ENCODE peak calls at places on chromosome 21, in six cellular contexts. J is osteocyte, I is mammary epithelial cell, D is RPMI7951, Z is DMS153, F is NCI-H2081. G is an unnamed sample.

GRCh38 chr21:26965567-26966359 is 1.1 kb downstream of the ADAMTS5 start:
- DNase-seq in J (peak; percentile 87), I (peak; percentile 9), D (no peak), Z (no peak), F (no peak), G (no peak)

GRCh38 chr21:40120944-40121575 is 253.8 kb downstream of the PCP4 start:
- DNase-seq in J (no peak), I (no peak), D (peak; percentile 9), Z (peak; percentile 8), F (peak; percentile 48), G (no peak)

GRCh38 chr21:39640754-39641153 is 28.0 kb downstream of the B3GALT5 start:
- DNase-seq in J (no peak), I (no peak), D (no peak), Z (no peak), F (no peak), G (no peak)

GRCh38 chr21:46183910-46184624 is at the start of gene SPATC1L:
- DNase-seq in J (peak; percentile 88), I (peak; percentile 41), D (peak; percentile 71), Z (peak; percentile 5), F (no peak), G (peak; percentile 86)

GRCh38 chr21:32181415-32181814 is 97.4 kb downstream of the MIS18A start:
- DNase-seq in J (no peak), I (no peak), D (no peak), Z (no peak), F (no peak), G (no peak)

GRCh38 chr21:31172328-31172727 is 134.1 kb upstream of the KRTAP19-8 start:
- DNase-seq in J (peak; percentile 27), I (no peak), D (no peak), Z (no peak), F (no peak), G (no peak)

GRCh38 chr21:15444118-15444960 is 285.4 kb upstream of the USP25 start:
- DNase-seq in J (no peak), I (no peak), D (no peak), Z (no peak), F (no peak), G (no peak)

GRCh38 chr21:44065428-44065827 is 41.8 kb upstream of the PWP2 start:
- DNase-seq in J (no peak), I (no peak), D (no peak), Z (no peak), F (no peak), G (no peak)

GRCh38 chr21:28459193-28459592 is 533.5 kb downstream of the LTN1 start:
- DNase-seq in J (no peak), I (no peak), D (no peak), Z (no peak), F (no peak), G (no peak)

GRCh38 chr21:44892536-44893277 is 19.2 kb upstream of the PTTG1IP start:
- DNase-seq in J (no peak), I (peak; percentile 40), D (no peak), Z (no peak), F (peak; percentile 22), G (peak; percentile 54)

GRCh38 chr21:28904961-28905435 is 87.7 kb downstream of the LTN1 start:
- DNase-seq in J (no peak), I (no peak), D (no peak), Z (no peak), F (no peak), G (no peak)

GRCh38 chr21:43743934-43744333 is 25.0 kb downstream of the PDXK start:
- DNase-seq in J (no peak), I (no peak), D (no peak), Z (no peak), F (no peak), G (no peak)

GRCh38 chr21:35254006-35254751 is 205.1 kb upstream of the RUNX1 start:
- DNase-seq in J (no peak), I (peak; percentile 91), D (peak; percentile 75), Z (no peak), F (no peak), G (no peak)

GRCh38 chr21:16069713-16070112 is 339.9 kb downstream of the USP25 start:
- DNase-seq in J (no peak), I (no peak), D (no peak), Z (no peak), F (no peak), G (no peak)

GRCh38 chr21:42233067-42233981 is 14.4 kb downstream of the ABCG1 start:
- DNase-seq in J (no peak), I (no peak), D (no peak), Z (peak; percentile 36), F (peak; percentile 11), G (peak; percentile 86)

GRCh38 chr21:41907496-41908258 is 28.5 kb upstream of the PRDM15 start:
- DNase-seq in J (no peak), I (no peak), D (no peak), Z (no peak), F (no peak), G (no peak)

GRCh38 chr21:46078322-46078981 is 19.5 kb upstream of the COL6A2 start:
- DNase-seq in J (peak; percentile 81), I (no peak), D (peak; percentile 84), Z (no peak), F (no peak), G (no peak)

GRCh38 chr21:45303111-45303615 is 15.5 kb upstream of the POFUT2 start:
- DNase-seq in J (no peak), I (no peak), D (no peak), Z (no peak), F (no peak), G (no peak)

GRCh38 chr21:43361127-43361492 is 65.8 kb downstream of the SIK1 start:
- DNase-seq in J (no peak), I (peak; percentile 50), D (peak; percentile 83), Z (peak; percentile 16), F (no peak), G (no peak)

GRCh38 chr21:28762357-28762735 is 230.3 kb downstream of the LTN1 start:
- DNase-seq in J (no peak), I (no peak), D (no peak), Z (no peak), F (no peak), G (no peak)

GRCh38 chr21:35048706-35049617 is at the start of gene RUNX1:
- DNase-seq in J (no peak), I (peak; percentile 91), D (peak; percentile 95), Z (no peak), F (no peak), G (peak; percentile 37)

GRCh38 chr21:15421521-15421920 is 308.3 kb upstream of the USP25 start:
- DNase-seq in J (no peak), I (peak; percentile 79), D (peak; percentile 38), Z (no peak), F (peak; percentile 56), G (no peak)

GRCh38 chr21:34836103-34836932 is 167.5 kb downstream of the CLIC6 start:
- DNase-seq in J (no peak), I (peak; percentile 94), D (peak; percentile 99), Z (no peak), F (no peak), G (peak; percentile 98)